ENCODE peak calls at places on chromosomes 5 and 9, in six cellular contexts. One of them, this sample, is unnamed.

GRCh38 chr9:117826837-117827236 is 122.6 kb downstream of the TLR4 start:
- DNase-seq in HCT116: no peak
- DNase-seq in MM.1S: no peak
- DNase-seq in spleen: peak; percentile 72
- DNase-seq in neuronal stem cell: no peak
- DNase-seq in A549: no peak
- DNase-seq in this sample: no peak

GRCh38 chr5:139982975-139983240 is 60.2 kb downstream of the NRG2 start:
- DNase-seq in spleen: no peak
- DNase-seq in A549: no peak
- DNase-seq in MM.1S: no peak
- DNase-seq in neuronal stem cell: no peak
- DNase-seq in HCT116: no peak
- DNase-seq in this sample: no peak

GRCh38 chr5:20470997-20471396 is 483.0 kb upstream of the CDH18 start:
- DNase-seq in MM.1S: peak; percentile 27
- DNase-seq in neuronal stem cell: no peak
- DNase-seq in A549: no peak
- DNase-seq in HCT116: no peak
- DNase-seq in spleen: no peak
- DNase-seq in this sample: no peak

GRCh38 chr9:126343271-126343700 is 16.7 kb downstream of the MVB12B start:
- DNase-seq in MM.1S: no peak
- DNase-seq in spleen: no peak
- DNase-seq in neuronal stem cell: no peak
- DNase-seq in A549: no peak
- DNase-seq in HCT116: no peak
- DNase-seq in this sample: peak; percentile 47

GRCh38 chr5:120568716-120569115 is 104.6 kb downstream of the PRR16 start:
- DNase-seq in neuronal stem cell: no peak
- DNase-seq in A549: no peak
- DNase-seq in spleen: no peak
- DNase-seq in HCT116: no peak
- DNase-seq in MM.1S: no peak
- DNase-seq in this sample: no peak

GRCh38 chr5:168756517-168757391 is 177.6 kb upstream of the PANK3 start:
- DNase-seq in neuronal stem cell: no peak
- DNase-seq in HCT116: no peak
- DNase-seq in spleen: peak; percentile 2
- DNase-seq in MM.1S: no peak
- DNase-seq in A549: no peak
- DNase-seq in this sample: no peak

GRCh38 chr5:56663523-56663922 is 151.8 kb upstream of the MAP3K1 start:
- DNase-seq in HCT116: no peak
- DNase-seq in neuronal stem cell: no peak
- DNase-seq in MM.1S: no peak
- DNase-seq in spleen: no peak
- DNase-seq in A549: no peak
- DNase-seq in this sample: no peak

GRCh38 chr9:9389904-9390303 is 1222.9 kb downstream of the PTPRD start:
- DNase-seq in HCT116: no peak
- DNase-seq in MM.1S: no peak
- DNase-seq in spleen: no peak
- DNase-seq in A549: no peak
- DNase-seq in neuronal stem cell: no peak
- DNase-seq in this sample: peak; percentile 1

GRCh38 chr9:132946624-132947295 is 2.3 kb upstream of the TSC1 start:
- DNase-seq in spleen: no peak
- DNase-seq in HCT116: no peak
- DNase-seq in A549: no peak
- DNase-seq in MM.1S: no peak
- DNase-seq in neuronal stem cell: peak; percentile 26
- DNase-seq in this sample: no peak

GRCh38 chr9:124694394-124695279 is 76.5 kb downstream of the NR6A1 start:
- DNase-seq in spleen: no peak
- DNase-seq in HCT116: no peak
- DNase-seq in MM.1S: no peak
- DNase-seq in neuronal stem cell: no peak
- DNase-seq in A549: no peak
- DNase-seq in this sample: no peak

GRCh38 chr9:135328485-135329417 is 150.8 kb upstream of the PPP1R26 start:
- DNase-seq in spleen: no peak
- DNase-seq in A549: no peak
- DNase-seq in MM.1S: no peak
- DNase-seq in neuronal stem cell: no peak
- DNase-seq in HCT116: no peak
- DNase-seq in this sample: no peak

GRCh38 chr5:68420476-68421344 is 205.2 kb downstream of the PIK3R1 start:
- DNase-seq in neuronal stem cell: no peak
- DNase-seq in MM.1S: no peak
- DNase-seq in A549: no peak
- DNase-seq in spleen: peak; percentile 86
- DNase-seq in HCT116: no peak
- DNase-seq in this sample: no peak

GRCh38 chr5:180626661-180627385 is 22.6 kb downstream of the FLT4 start:
- DNase-seq in A549: no peak
- DNase-seq in neuronal stem cell: no peak
- DNase-seq in HCT116: no peak
- DNase-seq in MM.1S: no peak
- DNase-seq in spleen: no peak
- DNase-seq in this sample: no peak

GRCh38 chr9:135517407-135517822 is 3.8 kb upstream of the LCN1 start:
- DNase-seq in spleen: peak; percentile 51
- DNase-seq in neuronal stem cell: no peak
- DNase-seq in MM.1S: no peak
- DNase-seq in A549: no peak
- DNase-seq in HCT116: no peak
- DNase-seq in this sample: no peak

GRCh38 chr9:35116539-35116897 is 856 bp upstream of the ATOSB start:
- DNase-seq in A549: no peak
- DNase-seq in MM.1S: no peak
- DNase-seq in HCT116: no peak
- DNase-seq in spleen: no peak
- DNase-seq in neuronal stem cell: peak; percentile 43
- DNase-seq in this sample: no peak

GRCh38 chr9:98457696-98458370 is 202.4 kb upstream of the TBC1D2 start:
- DNase-seq in A549: no peak
- DNase-seq in HCT116: no peak
- DNase-seq in spleen: no peak
- DNase-seq in neuronal stem cell: no peak
- DNase-seq in MM.1S: no peak
- DNase-seq in this sample: no peak

GRCh38 chr5:58072202-58072791 is 387.6 kb downstream of the PLK2 start:
- DNase-seq in neuronal stem cell: peak; percentile 20
- DNase-seq in MM.1S: no peak
- DNase-seq in spleen: no peak
- DNase-seq in A549: no peak
- DNase-seq in HCT116: no peak
- DNase-seq in this sample: no peak

GRCh38 chr9:98571643-98572042 is 137.1 kb downstream of the GABBR2 start:
- DNase-seq in HCT116: no peak
- DNase-seq in A549: no peak
- DNase-seq in MM.1S: no peak
- DNase-seq in neuronal stem cell: no peak
- DNase-seq in spleen: peak; percentile 18
- DNase-seq in this sample: no peak

GRCh38 chr5:39775458-39776365 is 350.9 kb upstream of the DAB2 start:
- DNase-seq in HCT116: no peak
- DNase-seq in MM.1S: no peak
- DNase-seq in A549: peak; percentile 6
- DNase-seq in neuronal stem cell: no peak
- DNase-seq in spleen: no peak
- DNase-seq in this sample: no peak

GRCh38 chr5:60232051-60232794 is 338.7 kb upstream of the PDE4D start:
- DNase-seq in HCT116: no peak
- DNase-seq in spleen: no peak
- DNase-seq in MM.1S: no peak
- DNase-seq in neuronal stem cell: no peak
- DNase-seq in A549: no peak
- DNase-seq in this sample: no peak
- H3K4me1 ChIP-seq in HCT116: no peaks in the 10 kb centered on the region
- H3K4me1 ChIP-seq in spleen: no peaks in the 10 kb centered on the region
- H3K4me1 ChIP-seq in MM.1S: no peaks in the 10 kb centered on the region
- H3K4me1 ChIP-seq in neuronal stem cell: no peaks in the 10 kb centered on the region
- H3K4me1 ChIP-seq in A549: no peaks in the 10 kb centered on the region
- H3K4me1 ChIP-seq in this sample: no peaks in the 10 kb centered on the region

GRCh38 chr5:175572922-175573321 is 84.9 kb upstream of the HRH2 start:
- DNase-seq in spleen: no peak
- DNase-seq in HCT116: no peak
- DNase-seq in neuronal stem cell: no peak
- DNase-seq in A549: no peak
- DNase-seq in MM.1S: no peak
- DNase-seq in this sample: peak; percentile 96

GRCh38 chr5:175575301-175575700 is 82.6 kb upstream of the HRH2 start:
- DNase-seq in A549: no peak
- DNase-seq in HCT116: no peak
- DNase-seq in MM.1S: no peak
- DNase-seq in spleen: no peak
- DNase-seq in neuronal stem cell: no peak
- DNase-seq in this sample: no peak

GRCh38 chr5:175576591-175576990 is 81.3 kb upstream of the HRH2 start:
- DNase-seq in HCT116: no peak
- DNase-seq in A549: no peak
- DNase-seq in neuronal stem cell: no peak
- DNase-seq in MM.1S: no peak
- DNase-seq in spleen: no peak
- DNase-seq in this sample: no peak

GRCh38 chr5:175573493-175574269 is 84.2 kb upstream of the HRH2 start:
- DNase-seq in MM.1S: no peak
- DNase-seq in spleen: no peak
- DNase-seq in neuronal stem cell: no peak
- DNase-seq in A549: no peak
- DNase-seq in HCT116: no peak
- DNase-seq in this sample: peak; percentile 32

DNA sequence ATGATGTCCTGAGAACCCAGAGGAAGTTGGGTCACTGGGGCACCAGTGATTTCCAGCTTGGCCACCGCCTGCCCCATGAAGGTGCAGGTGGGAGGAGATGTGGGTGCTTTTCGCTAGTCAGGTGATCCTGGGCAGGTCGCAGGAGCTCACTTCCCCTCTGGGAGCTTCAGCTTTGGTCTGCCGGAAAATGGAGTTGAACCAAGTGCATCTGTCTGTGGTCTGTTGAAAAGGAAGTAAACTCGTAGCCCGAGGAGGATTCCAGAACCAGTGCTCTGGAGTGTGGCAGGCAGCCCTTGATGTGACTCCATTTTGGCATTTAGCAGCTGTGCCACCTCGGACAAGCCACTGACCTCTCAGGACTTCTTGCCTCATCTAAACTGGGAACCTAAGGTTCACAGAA is 81.8 kb upstream of the HRH2 start:
- DNase-seq in spleen: no peak
- DNase-seq in A549: no peak
- DNase-seq in neuronal stem cell: no peak
- DNase-seq in MM.1S: no peak
- DNase-seq in HCT116: no peak
- DNase-seq in this sample: no peak
- H3K4me1 ChIP-seq in spleen: no peaks in the 10 kb centered on the region
- H3K4me1 ChIP-seq in A549: no peaks in the 10 kb centered on the region
- H3K4me1 ChIP-seq in neuronal stem cell: peaks cover 2% of the 10 kb centered on the region
- H3K4me1 ChIP-seq in MM.1S: no peaks in the 10 kb centered on the region
- H3K4me1 ChIP-seq in HCT116: peaks cover 8% of the 10 kb centered on the region
- H3K4me1 ChIP-seq in this sample: no peaks in the 10 kb centered on the region

DNA sequence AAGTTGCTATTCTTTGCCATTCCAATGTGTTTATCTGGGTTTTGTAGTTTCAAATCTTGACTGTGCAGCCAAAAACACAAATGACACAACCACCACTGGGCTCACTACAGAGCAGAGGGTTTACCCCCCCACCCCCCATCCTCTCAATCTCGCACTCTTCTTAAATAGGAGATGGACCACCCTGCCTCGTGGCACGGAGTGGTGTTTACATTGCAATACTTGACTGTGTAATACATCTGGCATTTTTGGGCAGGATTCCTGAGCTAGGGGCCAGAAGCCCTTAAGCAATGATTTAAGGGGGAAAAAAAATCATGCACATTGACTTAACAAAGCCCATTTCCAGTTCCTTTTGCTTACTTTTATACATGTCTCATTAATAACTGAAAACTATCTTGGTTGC is 19.0 kb downstream of the PTCH1 start:
- DNase-seq in A549: no peak
- DNase-seq in neuronal stem cell: no peak
- DNase-seq in MM.1S: no peak
- DNase-seq in spleen: no peak
- DNase-seq in HCT116: no peak
- DNase-seq in this sample: no peak
- H3K4me1 ChIP-seq in A549: peaks cover 3% of the 10 kb centered on the region
- H3K4me1 ChIP-seq in neuronal stem cell: peaks cover 80% of the 10 kb centered on the region
- H3K4me1 ChIP-seq in MM.1S: peaks cover 42% of the 10 kb centered on the region
- H3K4me1 ChIP-seq in spleen: peaks cover 21% of the 10 kb centered on the region
- H3K4me1 ChIP-seq in HCT116: peaks cover 14% of the 10 kb centered on the region
- H3K4me1 ChIP-seq in this sample: peaks cover 2% of the 10 kb centered on the region

GRCh38 chr5:42526179-42526578 is 102.9 kb downstream of the GHR start:
- DNase-seq in A549: no peak
- DNase-seq in neuronal stem cell: no peak
- DNase-seq in MM.1S: no peak
- DNase-seq in HCT116: no peak
- DNase-seq in spleen: no peak
- DNase-seq in this sample: no peak

DNA sequence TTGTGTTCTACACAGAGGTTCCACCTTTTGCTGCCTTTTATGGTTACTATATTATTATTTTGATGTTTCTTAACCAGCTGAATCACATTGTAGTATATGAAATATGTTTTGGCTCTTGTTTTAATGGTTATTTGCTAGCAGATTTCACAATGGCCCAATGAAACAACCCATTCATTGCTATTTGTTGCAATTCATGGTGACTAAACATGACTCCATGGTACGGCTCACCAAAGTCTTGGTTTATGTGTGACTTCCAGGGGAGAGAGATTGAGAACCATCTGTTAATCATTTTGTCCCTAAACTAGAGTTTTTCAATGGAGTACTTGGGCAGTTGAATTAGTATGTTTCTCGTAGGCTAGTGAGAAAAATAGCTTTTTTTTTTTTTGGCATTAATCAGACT is 108.4 kb downstream of the GHR start:
- DNase-seq in A549: no peak
- DNase-seq in spleen: no peak
- DNase-seq in neuronal stem cell: no peak
- DNase-seq in MM.1S: no peak
- DNase-seq in HCT116: no peak
- DNase-seq in this sample: no peak
- H3K4me1 ChIP-seq in A549: no peaks in the 10 kb centered on the region
- H3K4me1 ChIP-seq in spleen: no peaks in the 10 kb centered on the region
- H3K4me1 ChIP-seq in neuronal stem cell: no peaks in the 10 kb centered on the region
- H3K4me1 ChIP-seq in MM.1S: no peaks in the 10 kb centered on the region
- H3K4me1 ChIP-seq in HCT116: no peaks in the 10 kb centered on the region
- H3K4me1 ChIP-seq in this sample: no peaks in the 10 kb centered on the region

GRCh38 chr5:147037517-147038205 is 159.1 kb upstream of the PPP2R2B start:
- DNase-seq in A549: no peak
- DNase-seq in MM.1S: no peak
- DNase-seq in spleen: no peak
- DNase-seq in HCT116: peak; percentile 31
- DNase-seq in neuronal stem cell: no peak
- DNase-seq in this sample: no peak

GRCh38 chr5:147040856-147041255 is 162.3 kb upstream of the PPP2R2B start:
- DNase-seq in spleen: no peak
- DNase-seq in HCT116: no peak
- DNase-seq in A549: no peak
- DNase-seq in MM.1S: no peak
- DNase-seq in neuronal stem cell: no peak
- DNase-seq in this sample: no peak

GRCh38 chr5:147036691-147037245 is 158.2 kb upstream of the PPP2R2B start:
- DNase-seq in neuronal stem cell: no peak
- DNase-seq in MM.1S: no peak
- DNase-seq in spleen: no peak
- DNase-seq in HCT116: no peak
- DNase-seq in A549: no peak
- DNase-seq in this sample: no peak
- H3K4me1 ChIP-seq in neuronal stem cell: no peaks in the 10 kb centered on the region
- H3K4me1 ChIP-seq in MM.1S: no peaks in the 10 kb centered on the region
- H3K4me1 ChIP-seq in spleen: no peaks in the 10 kb centered on the region
- H3K4me1 ChIP-seq in HCT116: peaks cover 14% of the 10 kb centered on the region
- H3K4me1 ChIP-seq in A549: no peaks in the 10 kb centered on the region
- H3K4me1 ChIP-seq in this sample: no peaks in the 10 kb centered on the region

This sample was measured in small intestine.